ENCODE peak calls at places on chromosome 13, in four cellular contexts. A is WTC11, H is HepG2, X is A549. Y is an unnamed sample.

GRCh38 chr13:100600461-100600860 is 11.9 kb upstream of the GGACT start:
- DNase-seq in A (no peak), H (no peak), X (no peak), Y (no peak)

GRCh38 chr13:93265800-93266199 is 39.2 kb downstream of the GPC6 start:
- DNase-seq in A (no peak), H (no peak), X (no peak), Y (no peak)

GRCh38 chr13:54513254-54513653 is 1484.6 kb downstream of the OLFM4 start:
- DNase-seq in A (no peak), H (no peak), X (no peak), Y (no peak)

GRCh38 chr13:39129253-39129652 is 91.0 kb downstream of the NHLRC3 start:
- DNase-seq in A (no peak), H (no peak), X (no peak), Y (no peak)

GRCh38 chr13:23790591-23791170 is 98.5 kb downstream of the MIPEP start:
- DNase-seq in A (no peak), H (no peak), X (no peak), Y (no peak)

GRCh38 chr13:63433546-63434150 is 2018.0 kb upstream of the PCDH20 start:
- DNase-seq in A (no peak), H (no peak), X (peak), Y (no peak)

GRCh38 chr13:74243637-74244526 is 109.7 kb upstream of the KLF12 start:
- DNase-seq in A (no peak), H (no peak), X (no peak), Y (no peak)

GRCh38 chr13:47426126-47426849 is 529.4 kb upstream of the HTR2A start:
- DNase-seq in A (no peak), H (no peak), X (no peak), Y (no peak)

GRCh38 chr13:98632971-98633370 is 56.1 kb upstream of the STK24 start:
- DNase-seq in A (no peak), H (no peak), X (no peak), Y (no peak)

GRCh38 chr13:99266827-99267226 is 8.6 kb upstream of the GPR18 start:
- DNase-seq in A (no peak), H (no peak), X (no peak), Y (peak)

GRCh38 chr13:99356216-99357089 is 49.3 kb upstream of the GPR183 start:
- DNase-seq in A (no peak), H (no peak), X (no peak), Y (no peak)

GRCh38 chr13:26968431-26969335 is 202.9 kb downstream of the USP12 start:
- DNase-seq in A (no peak), H (peak), X (peak), Y (no peak)

GRCh38 chr13:23558675-23559536 is 11.3 kb upstream of the TNFRSF19 start:
- DNase-seq in A (no peak), H (peak), X (peak), Y (peak)

GRCh38 chr13:109151255-109151654 is 521.8 kb downstream of the MYO16 start:
- DNase-seq in A (no peak), H (no peak), X (no peak), Y (no peak)

GRCh38 chr13:105442040-105442439 is 1093.4 kb downstream of the EFNB2 start:
- DNase-seq in A (no peak), H (no peak), X (no peak), Y (no peak)

GRCh38 chr13:27298849-27299248 is 28.2 kb downstream of the RASL11A start:
- DNase-seq in A (no peak), H (no peak), X (no peak), Y (no peak)

GRCh38 chr13:45807520-45808099 is 43.9 kb downstream of the SIAH3 start:
- DNase-seq in A (peak), H (peak), X (peak), Y (peak)

GRCh38 chr13:21240586-21240985 is 64.1 kb downstream of the MRPL57 start:
- DNase-seq in A (no peak), H (no peak), X (no peak), Y (no peak)

GRCh38 chr13:94390881-94391280 is 88.6 kb downstream of the DCT start:
- DNase-seq in A (no peak), H (no peak), X (no peak), Y (no peak)

GRCh38 chr13:26011996-26012688 is 39.7 kb downstream of the SHISA2 start:
- DNase-seq in A (no peak), H (no peak), X (no peak), Y (no peak)

DNA sequence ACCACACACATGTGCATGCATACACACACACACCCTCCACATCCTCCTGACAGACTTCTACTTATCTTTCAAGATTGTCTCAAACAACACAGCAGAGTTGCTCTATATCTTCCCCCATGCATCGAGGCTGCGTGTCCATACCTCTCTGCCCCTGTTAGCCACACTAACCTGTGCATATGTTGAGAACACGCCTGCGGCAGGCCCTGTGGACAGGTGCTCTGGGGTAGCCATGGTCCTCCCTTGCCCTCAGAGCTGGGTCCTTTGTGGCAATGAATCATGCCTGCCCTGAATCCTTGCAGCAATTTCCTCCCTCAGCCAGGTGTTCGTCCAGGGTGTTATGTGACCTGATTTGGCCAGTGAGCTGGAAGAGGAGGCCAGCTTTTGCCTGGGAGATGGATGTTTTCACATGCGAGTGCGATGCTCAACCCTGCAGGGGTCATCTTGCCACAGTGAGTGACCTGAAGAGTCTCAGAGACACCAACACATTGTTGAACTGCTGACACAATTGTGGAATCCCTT is 213.3 kb downstream of the KATNAL1 start:
- DNase-seq in A (no peak), H (no peak), X (no peak), Y (no peak)
- TF ChIP-seq NR3C1 in A (no peak), H (no peak), X (no peak), Y (no peak)

GRCh38 chr13:41934120-41934519 is 26.8 kb downstream of the VWA8 start:
- DNase-seq in A (no peak), H (no peak), X (no peak), Y (no peak)

GRCh38 chr13:41930154-41930553 is 30.8 kb downstream of the VWA8 start:
- DNase-seq in A (no peak), H (no peak), X (no peak), Y (no peak)

GRCh38 chr13:41934994-41935393 is 25.9 kb downstream of the VWA8 start:
- DNase-seq in A (no peak), H (peak), X (no peak), Y (no peak)

GRCh38 chr13:41935501-41935900 is 25.4 kb downstream of the VWA8 start:
- DNase-seq in A (no peak), H (no peak), X (no peak), Y (no peak)

DNA sequence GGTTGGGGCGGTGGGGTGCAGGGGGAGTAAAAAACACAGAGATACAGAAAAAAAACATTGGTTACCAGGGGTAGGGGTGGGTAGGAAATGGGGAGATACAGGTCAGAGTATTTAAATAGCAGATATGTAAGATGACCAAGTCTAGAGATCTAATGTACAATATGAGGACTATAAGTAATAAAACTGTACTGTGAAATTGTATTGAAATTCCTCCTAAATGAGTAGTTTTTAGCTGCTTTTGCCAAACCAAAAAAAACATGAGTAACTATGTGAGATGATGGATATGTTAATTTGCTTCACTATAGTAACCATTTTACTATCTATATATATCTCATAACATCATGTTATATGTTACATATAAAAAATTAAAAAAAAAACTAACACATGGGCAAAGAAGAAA is 29.6 kb downstream of the VWA8 start:
- DNase-seq in A (no peak), H (no peak), X (no peak), Y (no peak)
- TF ChIP-seq NR3C1 in A (no peak), H (no peak), X (no peak), Y (no peak)

GRCh38 chr13:51148952-51149573 is 38.0 kb upstream of the C13orf42 start:
- DNase-seq in A (peak), H (no peak), X (peak), Y (peak)
- TF ChIP-seq NR3C1 in A (no peak), H (no peak), X (no peak), Y (no peak)

GRCh38 chr13:37485766-37486165 is 112.8 kb downstream of the POSTN start:
- DNase-seq in A (no peak), H (no peak), X (no peak), Y (no peak)
- TF ChIP-seq NR3C1 in A (no peak), H (no peak), X (no peak), Y (no peak)

GRCh38 chr13:113537909-113538688 is 46.5 kb upstream of the TFDP1 start:
- DNase-seq in A (no peak), H (no peak), X (no peak), Y (no peak)
- TF ChIP-seq NR3C1 in A (no peak), H (no peak), X (no peak), Y (no peak)

DNA sequence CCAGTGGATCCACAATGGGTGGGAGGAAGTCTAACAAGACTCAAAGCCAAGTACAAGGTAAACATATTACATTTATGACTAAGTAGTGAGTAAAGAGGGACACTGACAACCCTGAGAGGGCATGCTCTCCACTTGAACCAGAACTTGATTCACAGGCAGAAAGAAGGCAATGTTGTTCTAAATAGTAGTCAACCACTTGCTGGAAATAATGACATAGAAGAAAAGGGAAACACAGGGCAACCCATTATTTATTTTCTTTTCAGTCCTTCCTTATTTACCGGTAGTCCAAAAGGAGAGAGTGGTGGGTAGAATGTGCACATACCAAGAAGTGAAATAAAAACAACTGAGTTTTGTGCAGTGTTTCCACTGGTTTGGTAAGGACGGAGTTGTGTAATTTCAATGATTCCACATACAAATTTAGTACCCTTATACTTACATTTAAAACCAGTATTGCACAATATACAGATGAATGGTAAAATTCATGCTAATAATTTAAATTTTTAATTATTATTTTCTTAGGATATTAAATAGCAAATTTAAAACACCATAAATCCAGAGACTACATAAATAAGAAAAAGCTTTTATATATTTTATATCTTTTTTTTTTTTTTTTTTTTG is 65.9 kb downstream of the ENOX1 start:
- DNase-seq in A (no peak), H (no peak), X (peak), Y (no peak)
- TF ChIP-seq NR3C1 in A (no peak), H (no peak), X (no peak), Y (no peak)

GRCh38 chr13:113596321-113597200 is 12.0 kb downstream of the TFDP1 start:
- DNase-seq in A (peak), H (no peak), X (no peak), Y (no peak)

GRCh38 chr13:113598081-113598410 is 13.5 kb downstream of the TFDP1 start:
- DNase-seq in A (no peak), H (no peak), X (no peak), Y (no peak)

GRCh38 chr13:113599396-113599795 is 14.8 kb downstream of the TFDP1 start:
- DNase-seq in A (peak), H (no peak), X (no peak), Y (no peak)

GRCh38 chr13:113597386-113598080 is 13.0 kb downstream of the TFDP1 start:
- DNase-seq in A (peak), H (no peak), X (no peak), Y (no peak)

DNA sequence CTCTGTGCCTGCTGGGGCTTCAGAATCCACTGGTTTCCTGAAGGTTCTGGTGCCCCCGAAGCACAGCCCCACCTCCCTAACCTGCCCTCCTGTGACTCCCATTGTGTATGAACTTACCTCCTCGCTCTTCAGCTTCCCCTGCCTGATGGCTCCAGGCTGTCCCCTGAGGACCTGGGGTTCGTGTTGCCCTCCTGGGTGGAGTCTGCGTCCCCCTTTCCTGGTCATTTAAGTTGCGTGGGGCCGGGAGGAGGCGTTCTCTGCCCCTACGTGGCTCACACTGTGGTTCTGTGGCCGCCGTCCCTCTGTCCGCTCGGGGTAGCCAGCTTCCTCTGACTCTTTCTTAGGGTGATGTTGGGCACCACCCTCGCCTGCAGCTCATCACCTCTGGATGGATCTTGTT is 13.9 kb downstream of the TFDP1 start:
- DNase-seq in A (peak), H (no peak), X (no peak), Y (no peak)
- TF ChIP-seq NR3C1 in A (no peak), H (no peak), X (no peak), Y (no peak)

DNA sequence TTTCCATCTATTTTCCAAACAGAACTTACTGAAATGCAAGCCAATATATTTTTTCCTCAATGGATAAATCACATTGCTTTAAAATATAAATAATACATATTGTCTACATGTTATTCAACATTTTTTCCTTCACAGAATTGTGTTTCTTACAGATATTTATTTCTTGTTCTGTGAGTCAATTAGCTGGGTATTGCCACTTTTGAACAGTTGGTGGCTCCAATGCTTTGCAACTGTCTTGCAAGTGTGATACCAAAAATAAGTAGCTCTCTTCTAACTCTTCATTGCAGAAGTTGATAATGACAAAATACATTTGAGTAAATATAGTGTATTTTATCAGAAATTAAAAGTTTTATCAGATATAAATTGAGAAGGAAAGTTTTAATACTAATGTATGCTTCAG is 17.1 kb upstream of the GPC5 start:
- DNase-seq in A (no peak), H (no peak), X (peak), Y (no peak)
- TF ChIP-seq NR3C1 in A (no peak), H (no peak), X (no peak), Y (no peak)

Y was measured in K562.